ENCODE peak calls at places on chromosome 15, in five cellular contexts. F, K, Y, A and C are unnamed samples.

GRCh38 chr15:96160269-96160668 is 170.2 kb upstream of the NR2F2 start:
- DNase-seq in F (no peak), K (peak), Y (peak), A (no peak), C (no peak)

GRCh38 chr15:63928185-63928852 is 94.6 kb upstream of the HERC1 start:
- DNase-seq in F (no peak), K (no peak), Y (no peak), A (no peak), C (no peak)

GRCh38 chr15:92906563-92907081 is 6.5 kb downstream of the CHD2 start:
- DNase-seq in F (no peak), K (peak), Y (no peak), A (no peak), C (no peak)

GRCh38 chr15:35719964-35720507 is 174.1 kb upstream of the DPH6 start:
- DNase-seq in F (no peak), K (peak), Y (no peak), A (no peak), C (no peak)

GRCh38 chr15:48112242-48112641 is 8.5 kb upstream of the SLC24A5 start:
- DNase-seq in F (no peak), K (peak), Y (no peak), A (peak), C (peak)

GRCh38 chr15:91308209-91308608 is 208.2 kb downstream of the SV2B start:
- DNase-seq in F (no peak), K (no peak), Y (no peak), A (no peak), C (no peak)

GRCh38 chr15:68309024-68309423 is 31.5 kb downstream of the FEM1B start:
- DNase-seq in F (no peak), K (peak), Y (no peak), A (no peak), C (no peak)

GRCh38 chr15:76197703-76198455 is 113.4 kb downstream of the ETFA start:
- DNase-seq in F (no peak), K (no peak), Y (no peak), A (no peak), C (no peak)

GRCh38 chr15:60551781-60552161 is 72.8 kb upstream of the ICE2 start:
- DNase-seq in F (no peak), K (no peak), Y (no peak), A (no peak), C (no peak)

GRCh38 chr15:51672100-51672731 is 9.1 kb upstream of the SCG3 start:
- DNase-seq in F (no peak), K (no peak), Y (no peak), A (no peak), C (peak)

GRCh38 chr15:71223516-71223915 is 108.2 kb downstream of the THSD4 start:
- DNase-seq in F (no peak), K (no peak), Y (no peak), A (no peak), C (no peak)

GRCh38 chr15:58474741-58475323 is 43.0 kb downstream of the LIPC start:
- DNase-seq in F (no peak), K (no peak), Y (no peak), A (no peak), C (no peak)

GRCh38 chr15:35289029-35289617 is 204.0 kb upstream of the NANOGP8 start:
- DNase-seq in F (no peak), K (peak), Y (no peak), A (no peak), C (no peak)

GRCh38 chr15:59885832-59886231 is 118.3 kb upstream of the FOXB1 start:
- DNase-seq in F (peak), K (no peak), Y (no peak), A (no peak), C (peak)

GRCh38 chr15:96088592-96088991 is 241.9 kb upstream of the NR2F2 start:
- DNase-seq in F (no peak), K (peak), Y (no peak), A (no peak), C (no peak)

GRCh38 chr15:39859609-39860008 is 60.5 kb downstream of the GPR176 start:
- DNase-seq in F (no peak), K (no peak), Y (no peak), A (no peak), C (no peak)
- TF ChIP-seq CTCF in F (no peak), K (no peak), Y (no peak), A (no peak), C (no peak)

GRCh38 chr15:72472907-72473669 is 1.0 kb upstream of the ARIH1 start:
- DNase-seq in F (no peak), K (peak), Y (no peak), A (no peak), C (no peak)
- TF ChIP-seq CTCF in F (peak), K (peak), Y (no peak), A (no peak), C (no peak)

GRCh38 chr15:61623746-61624145 is 394.6 kb upstream of the RORA start:
- DNase-seq in F (no peak), K (no peak), Y (no peak), A (no peak), C (no peak)

GRCh38 chr15:61624950-61625349 is 395.8 kb upstream of the RORA start:
- DNase-seq in F (no peak), K (no peak), Y (no peak), A (no peak), C (no peak)

GRCh38 chr15:61633951-61634350 is 404.8 kb upstream of the RORA start:
- DNase-seq in F (no peak), K (no peak), Y (no peak), A (no peak), C (no peak)

GRCh38 chr15:61634837-61635236 is 405.7 kb upstream of the RORA start:
- DNase-seq in F (no peak), K (no peak), Y (no peak), A (no peak), C (no peak)

DNA sequence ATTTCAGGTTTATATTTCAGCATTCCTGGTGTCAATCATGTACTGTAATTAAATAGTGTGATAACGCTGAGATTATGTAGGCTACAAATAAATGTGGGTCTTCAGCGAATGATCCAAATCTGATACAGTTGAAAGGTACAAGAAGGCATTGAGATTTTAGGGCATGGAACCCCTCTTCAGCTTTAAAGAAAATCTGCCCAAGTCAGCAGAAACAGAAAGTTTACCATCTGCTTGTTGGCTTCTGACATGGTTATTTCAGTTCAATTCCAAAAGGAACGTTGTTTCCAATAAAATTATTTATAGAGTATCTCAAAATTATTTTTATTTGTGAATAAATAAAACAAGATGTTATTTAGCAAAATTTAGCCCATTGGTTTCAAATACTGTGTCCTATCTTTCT is 400.2 kb upstream of the RORA start:
- DNase-seq in F (no peak), K (no peak), Y (no peak), A (no peak), C (no peak)
- TF ChIP-seq CTCF in F (no peak), K (no peak), Y (no peak), A (no peak), C (no peak)

GRCh38 chr15:40594429-40594836 is 384 bp downstream of the KNL1 start:
- DNase-seq in F (peak), K (peak), Y (peak), A (peak), C (peak)
- TF ChIP-seq CTCF in F (peak), K (no peak), Y (no peak), A (no peak), C (no peak)

DNA sequence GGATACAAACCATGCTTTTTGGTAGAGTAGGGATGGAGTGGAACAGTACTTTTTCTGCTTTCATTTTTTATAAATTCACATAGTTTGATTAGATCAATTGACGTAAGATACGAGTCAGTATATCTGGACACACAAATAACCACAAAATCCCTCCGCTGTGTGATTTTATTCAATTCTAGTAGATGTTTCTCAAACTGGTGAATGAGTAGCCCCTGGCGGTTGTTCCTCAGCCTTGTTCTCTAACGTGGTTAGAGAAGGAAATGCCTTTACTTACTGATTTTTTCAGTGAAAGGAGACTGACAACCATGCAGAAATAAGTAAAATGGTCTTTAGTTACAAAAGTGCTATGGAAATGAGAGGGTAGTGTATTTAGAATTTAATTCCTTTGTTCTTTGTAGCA is 161.0 kb downstream of the TCF12 start:
- DNase-seq in F (no peak), K (no peak), Y (no peak), A (no peak), C (no peak)
- TF ChIP-seq CTCF in F (peak), K (no peak), Y (no peak), A (no peak), C (no peak)

GRCh38 chr15:49232407-49232806 is 62.4 kb downstream of the GALK2 start:
- DNase-seq in F (no peak), K (no peak), Y (no peak), A (no peak), C (no peak)

GRCh38 chr15:49239105-49239504 is 69.1 kb downstream of the GALK2 start:
- DNase-seq in F (no peak), K (peak), Y (no peak), A (no peak), C (no peak)

GRCh38 chr15:49238342-49238741 is 68.3 kb downstream of the GALK2 start:
- DNase-seq in F (no peak), K (peak), Y (peak), A (no peak), C (no peak)

GRCh38 chr15:49235446-49236207 is 65.6 kb downstream of the GALK2 start:
- DNase-seq in F (peak), K (peak), Y (peak), A (peak), C (peak)

GRCh38 chr15:49236869-49237268 is 66.8 kb downstream of the GALK2 start:
- DNase-seq in F (no peak), K (no peak), Y (no peak), A (no peak), C (no peak)
- TF ChIP-seq CTCF in F (no peak), K (no peak), Y (no peak), A (no peak), C (no peak)

GRCh38 chr15:79065744-79066376 is 24.7 kb downstream of the RASGRF1 start:
- DNase-seq in F (no peak), K (no peak), Y (no peak), A (no peak), C (no peak)
- TF ChIP-seq CTCF in F (no peak), K (no peak), Y (no peak), A (no peak), C (no peak)

DNA sequence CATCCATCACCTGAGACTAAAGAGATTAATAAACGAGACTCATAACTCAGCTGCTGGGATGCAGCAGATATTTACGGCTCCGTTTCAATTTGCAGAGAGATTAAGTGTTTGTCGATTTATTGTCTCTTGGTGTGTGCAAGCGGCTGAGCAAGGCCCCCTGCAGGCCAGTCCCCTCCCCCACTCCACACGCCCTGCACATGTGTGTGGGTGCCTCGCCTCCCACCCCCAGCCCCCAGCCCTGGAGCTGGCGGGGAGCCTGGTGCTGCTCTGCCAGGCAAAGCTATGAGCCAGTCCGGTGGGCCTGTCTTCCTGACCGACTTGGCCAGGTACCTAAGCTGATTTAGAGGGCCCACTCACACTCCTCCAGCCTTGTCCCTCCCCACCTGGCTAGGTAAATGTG is 63.0 kb downstream of the CYP11A1 start:
- DNase-seq in F (no peak), K (no peak), Y (no peak), A (no peak), C (no peak)
- TF ChIP-seq CTCF in F (no peak), K (no peak), Y (no peak), A (no peak), C (no peak)

GRCh38 chr15:80183886-80184285 is 31.1 kb downstream of the FAH start:
- DNase-seq in F (peak), K (peak), Y (no peak), A (no peak), C (peak)
- TF ChIP-seq CTCF in F (peak), K (no peak), Y (no peak), A (no peak), C (no peak)

GRCh38 chr15:43440721-43441281 is 52.2 kb downstream of the TP53BP1 start:
- DNase-seq in F (no peak), K (peak), Y (peak), A (no peak), C (no peak)
- TF ChIP-seq CTCF in F (peak), K (peak), Y (peak), A (no peak), C (no peak)